ENCODE peak calls at places on chromosome X, in four cellular contexts. H is type B pancreatic cell, X is esophagus squamous epithelium, O is mucosa of descending colon. M is an unnamed sample.

GRCh38 chrX:20267924-20268701 is 1.4 kb upstream of the RPS6KA3 start:
- DNase-seq in H (peak), X (peak), O (peak), M (peak)

GRCh38 chrX:118978451-118978850 is 4.0 kb downstream of the LONRF3 start:
- DNase-seq in H (peak), X (no peak), O (no peak), M (no peak)

GRCh38 chrX:107823456-107823855 is 2.2 kb upstream of the MID2 start:
- DNase-seq in H (no peak), X (no peak), O (no peak), M (no peak)

GRCh38 chrX:12239356-12240082 is 101.2 kb downstream of the FRMPD4 start:
- DNase-seq in H (no peak), X (no peak), O (no peak), M (no peak)

GRCh38 chrX:39774804-39775112 is 323.0 kb downstream of the BCOR start:
- DNase-seq in H (no peak), X (no peak), O (no peak), M (no peak)

GRCh38 chrX:140141444-140142029 is 176.2 kb upstream of the CXorf66 start:
- DNase-seq in H (no peak), X (no peak), O (no peak), M (peak)

GRCh38 chrX:12210196-12210815 is 72.0 kb downstream of the FRMPD4 start:
- DNase-seq in H (no peak), X (no peak), O (no peak), M (no peak)

GRCh38 chrX:72280210-72280882 is 3.3 kb upstream of the RPS4X start:
- DNase-seq in H (no peak), X (no peak), O (no peak), M (peak)

GRCh38 chrX:71514367-71515038 is 18.4 kb upstream of the OGT start:
- DNase-seq in H (no peak), X (no peak), O (no peak), M (no peak)

DNA sequence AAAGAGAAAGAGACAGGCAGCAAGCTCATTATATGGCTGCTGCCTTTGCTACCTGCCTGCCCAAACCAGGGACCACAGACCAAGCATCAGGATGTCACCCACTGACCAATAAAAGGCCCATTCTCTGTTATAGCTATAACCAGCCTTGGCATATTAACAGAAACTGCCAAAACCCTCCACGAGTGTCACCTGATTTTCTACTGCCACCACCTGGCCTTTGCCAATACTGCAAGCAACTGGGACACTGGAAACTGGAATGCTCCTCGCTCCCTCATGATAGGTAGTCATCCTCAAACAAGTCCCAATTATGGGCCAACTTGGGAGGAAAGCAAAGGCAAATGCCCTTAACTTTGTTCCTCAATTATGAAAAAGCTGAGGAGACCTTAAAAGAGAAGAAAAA is 76.0 kb downstream of the SPIN4 start:
- DNase-seq in H (no peak), X (no peak), O (peak), M (peak)
- TF ChIP-seq CTCF in H (peak), X (peak), O (no peak), M (peak)

DNA sequence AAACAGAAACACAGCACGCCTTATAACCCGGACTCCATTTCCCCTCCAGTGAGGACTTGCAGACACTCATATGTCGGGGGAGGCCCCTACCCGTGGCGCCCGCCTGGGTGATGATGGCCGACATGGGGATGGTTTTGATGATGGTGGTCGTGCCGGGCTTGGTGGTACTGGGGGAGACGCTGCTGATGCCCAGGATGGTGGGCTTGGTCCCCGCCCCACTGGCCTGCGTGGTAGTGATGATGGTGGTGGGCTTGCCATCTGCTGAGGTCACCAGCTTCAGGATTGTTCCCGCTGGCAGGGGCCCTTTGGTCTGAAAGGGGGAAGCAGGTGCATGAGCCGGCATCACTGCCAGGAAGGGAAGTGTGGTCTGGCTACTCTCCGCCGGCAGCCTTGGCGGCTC is 12.8 kb upstream of the RENBP start:
- DNase-seq in H (no peak), X (no peak), O (no peak), M (no peak)
- TF ChIP-seq CTCF in H (no peak), X (no peak), O (no peak), M (no peak)

GRCh38 chrX:30865020-30865419 is 24.0 kb downstream of the TAB3 start:
- DNase-seq in H (no peak), X (no peak), O (no peak), M (peak)
- TF ChIP-seq CTCF in H (peak), X (peak), O (no peak), M (no peak)

DNA sequence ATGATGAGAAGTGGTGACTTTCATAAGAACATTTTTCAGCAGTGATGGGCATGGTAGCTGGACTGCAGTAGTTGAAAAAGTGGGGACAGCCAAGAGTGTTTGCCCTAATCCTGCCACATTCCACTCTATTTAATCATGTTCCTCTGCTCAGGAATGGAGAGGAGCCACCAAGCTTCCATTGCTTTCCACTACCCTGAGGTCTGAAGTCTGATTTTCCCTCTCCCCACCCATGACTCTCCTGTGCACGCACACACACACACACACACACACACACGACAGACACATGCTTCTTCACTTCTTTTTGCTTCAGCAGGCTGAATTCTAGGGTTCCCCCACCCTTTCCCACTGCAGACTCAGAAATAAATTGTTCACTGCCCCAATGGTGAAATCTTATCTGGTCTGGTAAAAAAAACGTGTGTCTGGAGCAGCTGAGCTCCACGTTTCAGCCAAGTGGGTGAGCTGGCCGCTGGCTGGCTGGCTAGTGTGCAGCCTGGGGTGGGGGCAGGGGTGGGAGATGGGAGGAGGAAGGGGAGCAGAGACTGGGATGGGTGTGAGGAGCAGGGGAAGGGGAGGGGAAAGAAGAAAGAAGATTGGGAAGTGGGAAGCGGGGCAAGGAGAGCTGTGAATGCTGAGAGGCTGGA is 142.7 kb upstream of the NALF2 start:
- DNase-seq in H (no peak), X (no peak), O (no peak), M (peak)
- TF ChIP-seq CTCF in H (no peak), X (no peak), O (no peak), M (no peak)

GRCh38 chrX:102658551-102658950 is 7.3 kb downstream of the GPRASP1 start:
- DNase-seq in H (no peak), X (no peak), O (no peak), M (no peak)

GRCh38 chrX:102654696-102655095 is 3.4 kb downstream of the GPRASP1 start:
- DNase-seq in H (no peak), X (no peak), O (no peak), M (no peak)

DNA sequence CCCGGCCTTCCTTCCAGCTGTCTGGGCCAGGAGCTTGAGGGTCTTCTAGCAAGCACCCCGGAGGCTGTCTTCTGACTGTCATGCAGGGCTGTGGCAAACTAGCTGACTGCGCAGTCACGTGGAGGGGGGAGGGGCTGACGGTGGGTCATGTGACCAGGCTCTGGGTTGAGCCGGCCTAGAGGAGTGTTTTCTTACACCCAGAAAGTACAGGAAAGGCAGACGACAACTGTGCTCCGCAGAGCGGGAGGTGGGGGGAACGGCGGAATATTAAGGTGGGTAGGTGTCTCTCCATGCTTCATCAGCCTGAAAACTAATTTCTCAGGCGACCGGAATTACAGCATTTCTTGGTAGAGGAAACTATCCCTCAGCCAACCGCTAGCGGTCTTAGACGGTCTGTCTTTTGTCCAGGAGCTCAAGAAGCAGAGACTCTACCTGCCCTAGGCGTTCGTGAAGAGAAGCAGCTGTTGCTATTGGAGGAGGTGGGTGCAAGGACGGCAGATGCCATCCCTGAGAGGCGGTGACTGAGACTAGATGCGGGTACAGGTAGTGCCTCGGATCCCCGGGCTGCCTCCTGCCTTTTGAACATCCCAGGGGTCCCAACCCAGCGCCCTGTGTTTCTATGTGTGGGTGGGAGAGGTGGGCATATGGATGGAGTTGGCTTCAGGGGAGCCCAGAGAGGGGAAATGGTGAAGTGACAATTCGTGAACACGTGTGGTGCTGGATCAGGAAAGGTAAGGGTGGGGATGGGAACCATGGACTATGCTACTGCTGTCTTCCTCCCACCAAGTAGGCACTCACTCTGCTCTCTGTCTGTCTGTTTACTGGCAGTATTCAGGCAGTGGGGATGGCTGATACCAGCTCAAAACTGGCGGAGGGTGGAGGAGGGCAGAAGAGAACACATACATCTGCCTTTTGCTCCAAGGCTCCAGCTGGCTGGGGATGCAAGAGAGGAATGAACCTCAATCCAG is 8.8 kb downstream of the GPRASP1 start:
- DNase-seq in H (peak), X (peak), O (peak), M (peak)
- TF ChIP-seq CTCF in H (peak), X (no peak), O (no peak), M (no peak)

GRCh38 chrX:10326578-10326977 is 169.8 kb downstream of the CLCN4 start:
- DNase-seq in H (no peak), X (no peak), O (no peak), M (no peak)
- TF ChIP-seq CTCF in H (peak), X (no peak), O (no peak), M (no peak)

DNA sequence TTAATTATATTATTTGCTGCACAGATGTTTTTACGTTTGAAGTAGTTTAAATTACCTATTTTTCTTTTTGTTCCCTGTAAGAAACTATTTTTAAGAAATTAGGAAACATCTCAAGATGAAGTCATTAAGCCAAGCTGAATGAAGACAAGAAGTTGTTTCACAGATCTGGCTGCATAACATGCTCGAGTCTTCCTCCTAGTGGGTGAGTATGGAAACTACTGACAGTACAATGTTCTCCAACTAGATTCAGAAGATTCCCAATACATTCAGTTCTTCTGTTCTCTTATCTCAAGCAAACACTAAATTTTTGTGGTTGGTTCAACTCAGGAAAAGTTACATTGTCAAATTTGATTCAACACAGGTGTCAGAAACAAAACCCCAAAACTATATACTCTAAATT is 256.8 kb upstream of the VCX start:
- DNase-seq in H (no peak), X (no peak), O (no peak), M (peak)
- TF ChIP-seq CTCF in H (peak), X (peak), O (no peak), M (peak)

GRCh38 chrX:5681159-5681558 is 547.5 kb downstream of the NLGN4X start:
- DNase-seq in H (no peak), X (no peak), O (no peak), M (no peak)
- TF ChIP-seq CTCF in H (peak), X (no peak), O (no peak), M (no peak)

GRCh38 chrX:124229374-124229773 is 103.1 kb upstream of the TEX13D start:
- DNase-seq in H (no peak), X (no peak), O (no peak), M (no peak)

GRCh38 chrX:124226129-124226528 is 106.3 kb upstream of the TEX13D start:
- DNase-seq in H (no peak), X (no peak), O (no peak), M (no peak)

GRCh38 chrX:124228849-124229248 is 103.6 kb upstream of the TEX13D start:
- DNase-seq in H (no peak), X (no peak), O (no peak), M (no peak)

GRCh38 chrX:124217289-124218251 is 114.9 kb upstream of the TEX13D start:
- DNase-seq in H (no peak), X (no peak), O (no peak), M (peak)

DNA sequence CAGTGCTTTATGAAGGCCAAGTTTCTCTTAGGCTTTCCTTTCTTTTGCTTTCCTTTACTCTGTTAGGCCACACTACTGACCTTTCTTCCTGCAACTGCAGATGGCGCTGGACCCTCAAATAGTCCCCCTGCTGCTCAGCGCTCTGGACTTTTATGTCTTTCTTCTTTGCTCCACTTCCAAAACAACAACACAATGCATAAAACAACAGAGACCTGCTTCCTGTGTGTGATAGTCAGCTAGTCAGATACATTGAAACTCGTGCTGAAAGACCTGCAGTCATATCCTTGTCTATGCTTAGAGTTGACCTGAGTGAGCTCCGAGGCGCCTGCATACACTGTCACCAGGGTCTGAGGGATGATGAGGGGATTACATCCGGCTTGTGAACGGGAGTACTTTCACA is 108.9 kb upstream of the TEX13D start:
- DNase-seq in H (no peak), X (no peak), O (no peak), M (no peak)
- TF ChIP-seq CTCF in H (peak), X (no peak), O (no peak), M (peak)